ENCODE peak calls at places on chromosomes 1 and 21, in seven cellular contexts. One of them, this sample, is unnamed.

GRCh38 chr21:43919871-43920801 is 55.1 kb downstream of the AGPAT3 start:
- DNase-seq in H7: peak; percentile 57
- DNase-seq in AG04450: no peak
- DNase-seq in activated CD4-positive, alpha-beta T cell treated with anti-CD3 and anti-CD28 coated beads for 24 hours: no peak
- DNase-seq in K562: no peak
- DNase-seq in GM20000: no peak
- DNase-seq in activated CD4-positive, alpha-beta memory T cell treated with anti-CD3 and anti-CD28 coated beads, Interleukin-2, amount 10 ng/mL, durations not matched to agents 7 days and 5 days: no peak
- DNase-seq in this sample: no peak

GRCh38 chr1:38005195-38006007 is at the start of gene FHL3:
- DNase-seq in activated CD4-positive, alpha-beta memory T cell treated with anti-CD3 and anti-CD28 coated beads, Interleukin-2, amount 10 ng/mL, durations not matched to agents 7 days and 5 days: peak; percentile 44
- DNase-seq in GM20000: peak; percentile 91
- DNase-seq in activated CD4-positive, alpha-beta T cell treated with anti-CD3 and anti-CD28 coated beads for 24 hours: peak; percentile 37
- DNase-seq in AG04450: no peak
- DNase-seq in H7: peak; percentile 98
- DNase-seq in K562: peak; percentile 96
- DNase-seq in this sample: peak; percentile 89

GRCh38 chr1:223348439-223348838 is 15.5 kb downstream of the SUSD4 start:
- DNase-seq in AG04450: no peak
- DNase-seq in GM20000: no peak
- DNase-seq in activated CD4-positive, alpha-beta T cell treated with anti-CD3 and anti-CD28 coated beads for 24 hours: no peak
- DNase-seq in H7: no peak
- DNase-seq in K562: no peak
- DNase-seq in activated CD4-positive, alpha-beta memory T cell treated with anti-CD3 and anti-CD28 coated beads, Interleukin-2, amount 10 ng/mL, durations not matched to agents 7 days and 5 days: no peak
- DNase-seq in this sample: no peak

GRCh38 chr1:187624812-187625542 is 796.2 kb downstream of the PLA2G4A start:
- DNase-seq in activated CD4-positive, alpha-beta T cell treated with anti-CD3 and anti-CD28 coated beads for 24 hours: no peak
- DNase-seq in activated CD4-positive, alpha-beta memory T cell treated with anti-CD3 and anti-CD28 coated beads, Interleukin-2, amount 10 ng/mL, durations not matched to agents 7 days and 5 days: no peak
- DNase-seq in H7: peak; percentile 13
- DNase-seq in AG04450: no peak
- DNase-seq in K562: no peak
- DNase-seq in GM20000: no peak
- DNase-seq in this sample: no peak

GRCh38 chr1:21435646-21436487 is 4.1 kb upstream of the NBPF3 start:
- DNase-seq in H7: peak; percentile 33
- DNase-seq in activated CD4-positive, alpha-beta memory T cell treated with anti-CD3 and anti-CD28 coated beads, Interleukin-2, amount 10 ng/mL, durations not matched to agents 7 days and 5 days: no peak
- DNase-seq in K562: no peak
- DNase-seq in activated CD4-positive, alpha-beta T cell treated with anti-CD3 and anti-CD28 coated beads for 24 hours: no peak
- DNase-seq in GM20000: no peak
- DNase-seq in AG04450: no peak
- DNase-seq in this sample: no peak

GRCh38 chr1:21117159-21117953 is 59.3 kb downstream of the EIF4G3 start:
- DNase-seq in GM20000: no peak
- DNase-seq in AG04450: no peak
- DNase-seq in K562: peak; percentile 32
- DNase-seq in activated CD4-positive, alpha-beta T cell treated with anti-CD3 and anti-CD28 coated beads for 24 hours: no peak
- DNase-seq in H7: no peak
- DNase-seq in activated CD4-positive, alpha-beta memory T cell treated with anti-CD3 and anti-CD28 coated beads, Interleukin-2, amount 10 ng/mL, durations not matched to agents 7 days and 5 days: no peak
- DNase-seq in this sample: no peak

GRCh38 chr1:55580845-55581332 is 365.7 kb upstream of the USP24 start:
- DNase-seq in activated CD4-positive, alpha-beta memory T cell treated with anti-CD3 and anti-CD28 coated beads, Interleukin-2, amount 10 ng/mL, durations not matched to agents 7 days and 5 days: no peak
- DNase-seq in activated CD4-positive, alpha-beta T cell treated with anti-CD3 and anti-CD28 coated beads for 24 hours: no peak
- DNase-seq in GM20000: no peak
- DNase-seq in H7: no peak
- DNase-seq in AG04450: peak; percentile 55
- DNase-seq in K562: no peak
- DNase-seq in this sample: no peak

GRCh38 chr1:56710646-56711045 is 65.5 kb downstream of the PRKAA2 start:
- DNase-seq in H7: no peak
- DNase-seq in activated CD4-positive, alpha-beta memory T cell treated with anti-CD3 and anti-CD28 coated beads, Interleukin-2, amount 10 ng/mL, durations not matched to agents 7 days and 5 days: no peak
- DNase-seq in K562: no peak
- DNase-seq in activated CD4-positive, alpha-beta T cell treated with anti-CD3 and anti-CD28 coated beads for 24 hours: no peak
- DNase-seq in AG04450: peak; percentile 53
- DNase-seq in GM20000: no peak
- DNase-seq in this sample: no peak

GRCh38 chr21:41980561-41980960 is 26.7 kb upstream of the C2CD2 start:
- DNase-seq in K562: no peak
- DNase-seq in AG04450: no peak
- DNase-seq in activated CD4-positive, alpha-beta memory T cell treated with anti-CD3 and anti-CD28 coated beads, Interleukin-2, amount 10 ng/mL, durations not matched to agents 7 days and 5 days: no peak
- DNase-seq in GM20000: no peak
- DNase-seq in H7: no peak
- DNase-seq in activated CD4-positive, alpha-beta T cell treated with anti-CD3 and anti-CD28 coated beads for 24 hours: no peak
- DNase-seq in this sample: no peak

GRCh38 chr1:161913482-161914140 is 110.1 kb downstream of the OLFML2B start:
- DNase-seq in AG04450: no peak
- DNase-seq in H7: no peak
- DNase-seq in activated CD4-positive, alpha-beta memory T cell treated with anti-CD3 and anti-CD28 coated beads, Interleukin-2, amount 10 ng/mL, durations not matched to agents 7 days and 5 days: no peak
- DNase-seq in activated CD4-positive, alpha-beta T cell treated with anti-CD3 and anti-CD28 coated beads for 24 hours: no peak
- DNase-seq in GM20000: no peak
- DNase-seq in K562: no peak
- DNase-seq in this sample: no peak

GRCh38 chr1:26072305-26072704 is 4.9 kb upstream of the TRIM63 start:
- DNase-seq in activated CD4-positive, alpha-beta T cell treated with anti-CD3 and anti-CD28 coated beads for 24 hours: no peak
- DNase-seq in GM20000: no peak
- DNase-seq in AG04450: no peak
- DNase-seq in H7: no peak
- DNase-seq in K562: no peak
- DNase-seq in activated CD4-positive, alpha-beta memory T cell treated with anti-CD3 and anti-CD28 coated beads, Interleukin-2, amount 10 ng/mL, durations not matched to agents 7 days and 5 days: no peak
- DNase-seq in this sample: no peak

GRCh38 chr1:28161770-28162550 is 14.5 kb downstream of the PTAFR start:
- DNase-seq in activated CD4-positive, alpha-beta memory T cell treated with anti-CD3 and anti-CD28 coated beads, Interleukin-2, amount 10 ng/mL, durations not matched to agents 7 days and 5 days: no peak
- DNase-seq in GM20000: no peak
- DNase-seq in AG04450: no peak
- DNase-seq in K562: no peak
- DNase-seq in activated CD4-positive, alpha-beta T cell treated with anti-CD3 and anti-CD28 coated beads for 24 hours: no peak
- DNase-seq in H7: no peak
- DNase-seq in this sample: no peak